ENCODE peak calls at places on chromosomes 12 and 14, in six cellular contexts. One of them, this sample, is unnamed.

GRCh38 chr14:104142136-104143041 is 4.0 kb downstream of the KIF26A start:
- DNase-seq in heart left ventricle: no peak
- DNase-seq in cardiac muscle cell: no peak
- DNase-seq in breast epithelium: no peak
- DNase-seq in NCI-H2081: no peak
- DNase-seq in hippocampal formation: no peak
- DNase-seq in this sample: no peak

GRCh38 chr12:53290661-53291060 is 4.7 kb upstream of the PFDN5 start:
- DNase-seq in heart left ventricle: no peak
- DNase-seq in cardiac muscle cell: no peak
- DNase-seq in breast epithelium: no peak
- DNase-seq in NCI-H2081: no peak
- DNase-seq in hippocampal formation: no peak
- DNase-seq in this sample: no peak

GRCh38 chr12:96153131-96153724 is 40.9 kb upstream of the ELK3 start:
- DNase-seq in heart left ventricle: no peak
- DNase-seq in cardiac muscle cell: no peak
- DNase-seq in breast epithelium: no peak
- DNase-seq in NCI-H2081: no peak
- DNase-seq in hippocampal formation: no peak
- DNase-seq in this sample: no peak

GRCh38 chr14:69320581-69321365 is 60.8 kb downstream of the GALNT16 start:
- DNase-seq in heart left ventricle: no peak
- DNase-seq in cardiac muscle cell: no peak
- DNase-seq in breast epithelium: no peak
- DNase-seq in NCI-H2081: no peak
- DNase-seq in hippocampal formation: no peak
- DNase-seq in this sample: no peak

GRCh38 chr14:104735830-104736642 is 12.0 kb downstream of the ADSS1 start:
- DNase-seq in heart left ventricle: peak
- DNase-seq in cardiac muscle cell: no peak
- DNase-seq in breast epithelium: peak
- DNase-seq in NCI-H2081: no peak
- DNase-seq in hippocampal formation: peak
- DNase-seq in this sample: no peak

GRCh38 chr12:64451687-64452558 is at the start of gene TBK1:
- DNase-seq in heart left ventricle: peak
- DNase-seq in cardiac muscle cell: peak
- DNase-seq in breast epithelium: peak
- DNase-seq in NCI-H2081: peak
- DNase-seq in hippocampal formation: peak
- DNase-seq in this sample: peak

GRCh38 chr14:102746568-102747438 is 30.4 kb upstream of the TRAF3 start:
- DNase-seq in heart left ventricle: no peak
- DNase-seq in cardiac muscle cell: no peak
- DNase-seq in breast epithelium: no peak
- DNase-seq in NCI-H2081: no peak
- DNase-seq in hippocampal formation: no peak
- DNase-seq in this sample: no peak

GRCh38 chr14:33728010-33728498 is 222.8 kb downstream of the EGLN3 start:
- DNase-seq in heart left ventricle: no peak
- DNase-seq in cardiac muscle cell: no peak
- DNase-seq in breast epithelium: no peak
- DNase-seq in NCI-H2081: no peak
- DNase-seq in hippocampal formation: no peak
- DNase-seq in this sample: no peak

GRCh38 chr12:31896514-31897039 is 62.6 kb upstream of the RESF1 start:
- DNase-seq in heart left ventricle: no peak
- DNase-seq in cardiac muscle cell: no peak
- DNase-seq in breast epithelium: peak
- DNase-seq in NCI-H2081: no peak
- DNase-seq in hippocampal formation: no peak
- DNase-seq in this sample: peak

GRCh38 chr12:95551305-95551704 is at the start of gene USP44:
- DNase-seq in heart left ventricle: no peak
- DNase-seq in cardiac muscle cell: peak
- DNase-seq in breast epithelium: no peak
- DNase-seq in NCI-H2081: no peak
- DNase-seq in hippocampal formation: no peak
- DNase-seq in this sample: no peak

GRCh38 chr14:104287301-104288009 is 149.1 kb downstream of the KIF26A start:
- DNase-seq in heart left ventricle: peak
- DNase-seq in cardiac muscle cell: no peak
- DNase-seq in breast epithelium: no peak
- DNase-seq in NCI-H2081: no peak
- DNase-seq in hippocampal formation: no peak
- DNase-seq in this sample: no peak

GRCh38 chr12:132621657-132622435 is 3.3 kb downstream of the P2RX2 start:
- DNase-seq in heart left ventricle: no peak
- DNase-seq in cardiac muscle cell: no peak
- DNase-seq in breast epithelium: no peak
- DNase-seq in NCI-H2081: no peak
- DNase-seq in hippocampal formation: no peak
- DNase-seq in this sample: no peak

GRCh38 chr12:7695159-7695930 is at the start of gene GDF3:
- DNase-seq in heart left ventricle: peak
- DNase-seq in cardiac muscle cell: peak
- DNase-seq in breast epithelium: no peak
- DNase-seq in NCI-H2081: no peak
- DNase-seq in hippocampal formation: peak
- DNase-seq in this sample: peak

GRCh38 chr12:29921307-29921706 is 137.6 kb upstream of the TMTC1 start:
- DNase-seq in heart left ventricle: no peak
- DNase-seq in cardiac muscle cell: peak
- DNase-seq in breast epithelium: no peak
- DNase-seq in NCI-H2081: no peak
- DNase-seq in hippocampal formation: no peak
- DNase-seq in this sample: peak

GRCh38 chr12:95130096-95130495 is 56.7 kb upstream of the NR2C1 start:
- DNase-seq in heart left ventricle: no peak
- DNase-seq in cardiac muscle cell: no peak
- DNase-seq in breast epithelium: no peak
- DNase-seq in NCI-H2081: no peak
- DNase-seq in hippocampal formation: no peak
- DNase-seq in this sample: no peak

GRCh38 chr12:112995008-112995407 is 16.7 kb downstream of the OAS2 start:
- DNase-seq in heart left ventricle: no peak
- DNase-seq in cardiac muscle cell: no peak
- DNase-seq in breast epithelium: no peak
- DNase-seq in NCI-H2081: no peak
- DNase-seq in hippocampal formation: no peak
- DNase-seq in this sample: no peak

GRCh38 chr12:13208533-13209278 is 12.2 kb downstream of the EMP1 start:
- DNase-seq in heart left ventricle: no peak
- DNase-seq in cardiac muscle cell: peak
- DNase-seq in breast epithelium: no peak
- DNase-seq in NCI-H2081: no peak
- DNase-seq in hippocampal formation: peak
- DNase-seq in this sample: peak

GRCh38 chr12:30930238-30931010 is 3.9 kb downstream of the TSPAN11 start:
- DNase-seq in heart left ventricle: no peak
- DNase-seq in cardiac muscle cell: no peak
- DNase-seq in breast epithelium: no peak
- DNase-seq in NCI-H2081: no peak
- DNase-seq in hippocampal formation: no peak
- DNase-seq in this sample: no peak

GRCh38 chr12:101695698-101696097 is 1.7 kb upstream of the CHPT1 start:
- DNase-seq in heart left ventricle: no peak
- DNase-seq in cardiac muscle cell: no peak
- DNase-seq in breast epithelium: no peak
- DNase-seq in NCI-H2081: no peak
- DNase-seq in hippocampal formation: no peak
- DNase-seq in this sample: peak

GRCh38 chr12:127450822-127451221 is 816.1 kb upstream of the TMEM132C start:
- DNase-seq in heart left ventricle: no peak
- DNase-seq in cardiac muscle cell: no peak
- DNase-seq in breast epithelium: no peak
- DNase-seq in NCI-H2081: no peak
- DNase-seq in hippocampal formation: no peak
- DNase-seq in this sample: no peak

GRCh38 chr14:38111046-38111445 is 96.7 kb upstream of the SSTR1 start:
- DNase-seq in heart left ventricle: no peak
- DNase-seq in cardiac muscle cell: no peak
- DNase-seq in breast epithelium: no peak
- DNase-seq in NCI-H2081: no peak
- DNase-seq in hippocampal formation: no peak
- DNase-seq in this sample: no peak

GRCh38 chr12:123444396-123445026 is 8.0 kb upstream of the RILPL2 start:
- DNase-seq in heart left ventricle: no peak
- DNase-seq in cardiac muscle cell: no peak
- DNase-seq in breast epithelium: no peak
- DNase-seq in NCI-H2081: no peak
- DNase-seq in hippocampal formation: no peak
- DNase-seq in this sample: no peak

GRCh38 chr12:47837190-47838171 is 17.8 kb upstream of the HDAC7 start:
- DNase-seq in heart left ventricle: peak
- DNase-seq in cardiac muscle cell: peak
- DNase-seq in breast epithelium: peak
- DNase-seq in NCI-H2081: peak
- DNase-seq in hippocampal formation: peak
- DNase-seq in this sample: peak

GRCh38 chr14:50762001-50762930 is 68.7 kb downstream of the NIN start:
- DNase-seq in heart left ventricle: no peak
- DNase-seq in cardiac muscle cell: no peak
- DNase-seq in breast epithelium: no peak
- DNase-seq in NCI-H2081: no peak
- DNase-seq in hippocampal formation: no peak
- DNase-seq in this sample: peak

GRCh38 chr14:22602011-22602410 is 3.9 kb downstream of the ABHD4 start:
- DNase-seq in heart left ventricle: no peak
- DNase-seq in cardiac muscle cell: no peak
- DNase-seq in breast epithelium: no peak
- DNase-seq in NCI-H2081: no peak
- DNase-seq in hippocampal formation: no peak
- DNase-seq in this sample: no peak

GRCh38 chr12:114692558-114693531 is 8.9 kb upstream of the TBX3 start:
- DNase-seq in heart left ventricle: no peak
- DNase-seq in cardiac muscle cell: no peak
- DNase-seq in breast epithelium: no peak
- DNase-seq in NCI-H2081: no peak
- DNase-seq in hippocampal formation: no peak
- DNase-seq in this sample: no peak

GRCh38 chr14:78997811-78998210 is 827.6 kb downstream of the NRXN3 start:
- DNase-seq in heart left ventricle: no peak
- DNase-seq in cardiac muscle cell: peak
- DNase-seq in breast epithelium: no peak
- DNase-seq in NCI-H2081: peak
- DNase-seq in hippocampal formation: no peak
- DNase-seq in this sample: no peak

GRCh38 chr14:75605916-75606315 is 27.5 kb downstream of the FLVCR2 start:
- DNase-seq in heart left ventricle: no peak
- DNase-seq in cardiac muscle cell: no peak
- DNase-seq in breast epithelium: no peak
- DNase-seq in NCI-H2081: no peak
- DNase-seq in hippocampal formation: no peak
- DNase-seq in this sample: no peak

GRCh38 chr14:53955671-53956426 is 776 bp downstream of the BMP4 start:
- DNase-seq in heart left ventricle: peak
- DNase-seq in cardiac muscle cell: peak
- DNase-seq in breast epithelium: peak
- DNase-seq in NCI-H2081: no peak
- DNase-seq in hippocampal formation: no peak
- DNase-seq in this sample: no peak

GRCh38 chr14:51873221-51873893 is 12.9 kb downstream of the GNG2 start:
- DNase-seq in heart left ventricle: no peak
- DNase-seq in cardiac muscle cell: no peak
- DNase-seq in breast epithelium: no peak
- DNase-seq in NCI-H2081: peak
- DNase-seq in hippocampal formation: no peak
- DNase-seq in this sample: peak

GRCh38 chr12:99670635-99671034 is 23.1 kb downstream of the GARIN6 start:
- DNase-seq in heart left ventricle: no peak
- DNase-seq in cardiac muscle cell: no peak
- DNase-seq in breast epithelium: no peak
- DNase-seq in NCI-H2081: no peak
- DNase-seq in hippocampal formation: no peak
- DNase-seq in this sample: no peak

GRCh38 chr12:71958993-71959588 is 20.4 kb downstream of the TPH2 start:
- DNase-seq in heart left ventricle: no peak
- DNase-seq in cardiac muscle cell: no peak
- DNase-seq in breast epithelium: no peak
- DNase-seq in NCI-H2081: no peak
- DNase-seq in hippocampal formation: no peak
- DNase-seq in this sample: peak

GRCh38 chr12:15004401-15004800 is 31.6 kb downstream of the PDE6H start:
- DNase-seq in heart left ventricle: no peak
- DNase-seq in cardiac muscle cell: peak
- DNase-seq in breast epithelium: no peak
- DNase-seq in NCI-H2081: no peak
- DNase-seq in hippocampal formation: no peak
- DNase-seq in this sample: no peak

GRCh38 chr14:68164723-68165122 is 345.1 kb downstream of the RAD51B start:
- DNase-seq in heart left ventricle: no peak
- DNase-seq in cardiac muscle cell: no peak
- DNase-seq in breast epithelium: no peak
- DNase-seq in NCI-H2081: no peak
- DNase-seq in hippocampal formation: no peak
- DNase-seq in this sample: no peak

GRCh38 chr14:88618476-88618875 is 55.6 kb downstream of the ZC3H14 start:
- DNase-seq in heart left ventricle: no peak
- DNase-seq in cardiac muscle cell: no peak
- DNase-seq in breast epithelium: no peak
- DNase-seq in NCI-H2081: no peak
- DNase-seq in hippocampal formation: no peak
- DNase-seq in this sample: no peak

GRCh38 chr12:47725893-47726292 is 603 bp upstream of the ENDOU start:
- DNase-seq in heart left ventricle: no peak
- DNase-seq in cardiac muscle cell: no peak
- DNase-seq in breast epithelium: no peak
- DNase-seq in NCI-H2081: no peak
- DNase-seq in hippocampal formation: no peak
- DNase-seq in this sample: peak